ENCODE peak calls at places on chromosome 22, in nine cellular contexts. J, I, O, D, H, C, S, M and V are unnamed samples.

GRCh38 chr22:39012525-39013516 is 1.2 kb upstream of the APOBEC3C start:
- DNase-seq in J (peak), I (no peak), O (no peak), D (no peak), H (no peak), C (no peak), S (peak), M (no peak), V (no peak)

GRCh38 chr22:45775569-45776312 is 104.1 kb downstream of the ATXN10 start:
- DNase-seq in J (no peak), I (no peak), O (no peak), D (no peak), H (no peak), C (no peak), S (no peak), M (no peak), V (no peak)

GRCh38 chr22:31126128-31126868 is 3.5 kb downstream of the INPP5J start:
- DNase-seq in J (no peak), I (no peak), O (no peak), D (no peak), H (no peak), C (no peak), S (no peak), M (no peak), V (no peak)

GRCh38 chr22:44371741-44372525 is 59.2 kb upstream of the SHISAL1 start:
- DNase-seq in J (no peak), I (no peak), O (no peak), D (no peak), H (no peak), C (no peak), S (no peak), M (no peak), V (no peak)

GRCh38 chr22:35337932-35338331 is 38.2 kb downstream of the TOM1 start:
- DNase-seq in J (no peak), I (no peak), O (no peak), D (no peak), H (no peak), C (no peak), S (no peak), M (no peak), V (no peak)

GRCh38 chr22:44530106-44530505 is 32.1 kb upstream of the RTL6 start:
- DNase-seq in J (no peak), I (no peak), O (no peak), D (no peak), H (no peak), C (no peak), S (no peak), M (no peak), V (no peak)

GRCh38 chr22:36067237-36067558 is 38.6 kb upstream of the RBFOX2 start:
- DNase-seq in J (no peak), I (no peak), O (no peak), D (no peak), H (no peak), C (no peak), S (no peak), M (no peak), V (no peak)

GRCh38 chr22:37887610-37888378 is 18.3 kb upstream of the MICALL1 start:
- DNase-seq in J (peak), I (no peak), O (no peak), D (no peak), H (peak), C (no peak), S (peak), M (peak), V (peak)

GRCh38 chr22:48753752-48754517 is 1073.7 kb downstream of the BRD1 start:
- DNase-seq in J (no peak), I (no peak), O (no peak), D (no peak), H (no peak), C (no peak), S (no peak), M (no peak), V (no peak)

GRCh38 chr22:37022483-37023337 is 3.2 kb downstream of the MPST start:
- DNase-seq in J (no peak), I (no peak), O (no peak), D (no peak), H (no peak), C (no peak), S (no peak), M (no peak), V (no peak)

GRCh38 chr22:31048570-31048969 is 32.5 kb upstream of the SMTN start:
- DNase-seq in J (no peak), I (no peak), O (no peak), D (no peak), H (no peak), C (no peak), S (no peak), M (no peak), V (no peak)

GRCh38 chr22:29147241-29147919 is 58.3 kb upstream of the EMID1 start:
- DNase-seq in J (no peak), I (no peak), O (no peak), D (no peak), H (no peak), C (no peak), S (no peak), M (no peak), V (no peak)

GRCh38 chr22:33869946-33870345 is 50.3 kb downstream of the LARGE1 start:
- DNase-seq in J (no peak), I (no peak), O (no peak), D (no peak), H (no peak), C (no peak), S (no peak), M (peak), V (no peak)

GRCh38 chr22:17588606-17589005 is 25.3 kb downstream of the SLC25A18 start:
- DNase-seq in J (no peak), I (no peak), O (no peak), D (no peak), H (no peak), C (no peak), S (no peak), M (no peak), V (no peak)

GRCh38 chr22:46660604-46661201 is 40.5 kb downstream of the GRAMD4 start:
- DNase-seq in J (no peak), I (no peak), O (no peak), D (no peak), H (no peak), C (peak), S (no peak), M (no peak), V (no peak)

GRCh38 chr22:48919187-48919590 is 908.5 kb downstream of the BRD1 start:
- DNase-seq in J (no peak), I (no peak), O (no peak), D (no peak), H (no peak), C (no peak), S (no peak), M (no peak), V (no peak)

GRCh38 chr22:48254311-48254873 is 1491.9 kb downstream of the TBC1D22A start:
- DNase-seq in J (no peak), I (no peak), O (no peak), D (no peak), H (no peak), C (no peak), S (no peak), M (no peak), V (no peak)

GRCh38 chr22:32887293-32887692 is 85.8 kb downstream of the TIMP3 start:
- DNase-seq in J (no peak), I (no peak), O (no peak), D (no peak), H (no peak), C (no peak), S (no peak), M (no peak), V (no peak)

GRCh38 chr22:40190501-40190900 is 12.8 kb downstream of the TNRC6B start:
- DNase-seq in J (no peak), I (no peak), O (no peak), D (peak), H (no peak), C (no peak), S (no peak), M (no peak), V (no peak)

GRCh38 chr22:48180631-48181030 is 1418.2 kb downstream of the TBC1D22A start:
- DNase-seq in J (no peak), I (no peak), O (no peak), D (no peak), H (no peak), C (no peak), S (no peak), M (no peak), V (no peak)

GRCh38 chr22:45200230-45200629 is 36.5 kb downstream of the NUP50 start:
- DNase-seq in J (no peak), I (no peak), O (no peak), D (no peak), H (no peak), C (no peak), S (no peak), M (no peak), V (no peak)

DNA sequence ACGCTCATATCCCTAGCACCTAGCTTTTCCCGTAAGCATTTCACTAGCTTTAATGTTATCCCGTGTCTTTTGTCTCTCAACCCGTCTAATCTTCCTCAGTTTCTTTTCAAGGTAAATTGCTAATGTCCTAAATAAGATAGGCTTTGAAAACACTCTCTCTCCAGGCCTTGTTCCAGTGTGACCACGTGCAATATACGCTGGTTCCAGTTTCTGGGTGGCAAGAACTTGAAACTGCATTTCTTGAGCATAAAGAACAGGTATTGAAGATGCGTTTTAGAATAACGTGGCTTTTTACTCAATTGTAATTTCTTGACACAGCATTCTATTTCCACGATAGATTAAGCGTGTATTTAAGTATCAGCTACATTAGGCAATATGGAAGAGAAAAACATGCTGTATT is 1.1 kb downstream of the CDC45 start:
- DNase-seq in J (no peak), I (no peak), O (no peak), D (no peak), H (no peak), C (no peak), S (no peak), M (no peak), V (no peak)
- H3K27ac ChIP-seq in J (no peak), I (no peak), O (peak), D (no peak), H (no peak), C (no peak), S (no peak), M (no peak), V (no peak)

DNA sequence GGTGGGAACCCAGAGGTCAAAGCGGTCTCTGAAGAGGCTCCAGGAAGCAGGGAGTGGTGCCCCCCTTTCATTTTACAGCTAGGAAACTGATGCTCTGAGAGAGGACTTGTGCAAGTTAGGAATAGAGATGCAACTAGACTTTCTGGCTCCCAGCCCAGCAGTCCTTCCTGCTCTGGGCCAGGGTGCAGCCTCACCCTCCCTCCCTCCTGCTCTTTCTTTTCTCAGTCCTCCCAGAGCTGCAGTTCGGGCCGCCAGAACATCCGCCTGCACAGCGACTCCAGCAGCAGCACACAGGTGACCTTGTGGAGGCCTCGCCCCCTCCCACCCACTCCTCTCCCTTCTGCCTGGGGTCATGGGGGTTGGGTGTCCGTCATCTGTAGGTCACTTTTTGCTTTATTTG is 51.5 kb downstream of the LHFPL7 start:
- DNase-seq in J (peak), I (peak), O (no peak), D (peak), H (no peak), C (peak), S (peak), M (peak), V (peak)
- H3K27ac ChIP-seq in J (no peak), I (peak), O (peak), D (peak), H (peak), C (peak), S (no peak), M (no peak), V (peak)

DNA sequence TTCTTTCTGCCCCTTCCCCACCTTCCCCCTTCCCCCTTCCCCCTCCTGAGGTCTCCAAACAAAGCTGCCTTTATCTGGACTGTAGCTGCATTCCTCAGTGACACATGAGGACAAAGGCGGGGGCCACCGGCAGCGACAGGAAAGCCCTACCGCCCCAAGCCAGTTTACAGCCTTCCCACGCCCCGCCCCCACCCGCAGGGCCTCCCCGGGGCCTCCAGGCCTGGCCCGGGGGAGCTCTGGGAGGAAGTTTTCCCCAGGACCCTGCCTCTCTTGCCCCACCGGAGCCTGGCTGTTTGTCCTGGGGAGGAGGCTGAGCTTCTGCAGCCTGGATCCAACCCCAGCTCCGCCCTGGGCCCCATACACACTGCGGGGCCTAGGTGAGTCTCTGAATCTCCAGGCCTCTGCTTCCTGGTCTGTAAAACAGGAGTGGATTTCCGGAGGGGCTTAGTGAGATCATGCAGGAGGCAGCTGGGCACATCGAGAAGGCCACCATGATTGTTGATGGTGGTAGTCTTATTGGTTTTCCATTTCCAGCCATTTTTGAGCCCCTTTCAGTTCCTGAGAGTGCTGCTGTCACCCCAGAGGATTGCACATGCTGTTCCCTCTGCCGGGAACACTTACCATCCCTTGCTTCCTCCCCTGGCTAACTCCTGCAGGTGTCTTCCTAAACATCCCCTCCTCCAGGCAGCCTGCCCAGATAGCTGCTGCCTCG is 130.7 kb downstream of the MN1 start:
- DNase-seq in J (peak), I (peak), O (no peak), D (peak), H (no peak), C (no peak), S (no peak), M (no peak), V (no peak)
- H3K27ac ChIP-seq in J (peak), I (peak), O (no peak), D (peak), H (no peak), C (no peak), S (no peak), M (no peak), V (peak)

GRCh38 chr22:20062766-20063083 is 17.3 kb upstream of the DGCR8 start:
- DNase-seq in J (peak), I (peak), O (no peak), D (peak), H (no peak), C (no peak), S (no peak), M (peak), V (peak)
- H3K27ac ChIP-seq in J (no peak), I (peak), O (no peak), D (no peak), H (peak), C (no peak), S (no peak), M (no peak), V (peak)